ENCODE peak calls at places on chromosomes 12 and 14, in ten cellular contexts. One of them, this sample, is unnamed.
A peak's percentile ranks its signal among the peaks of the same experiment; 100 is the strongest.

GRCh38 chr12:54337854-54338650 is 13.1 kb downstream of the COPZ1 start:
- DNase-seq in CD8-positive, alpha-beta memory T cell: no peak
- DNase-seq in mammary epithelial cell: no peak
- DNase-seq in mesenchymal stem cell: peak; percentile 73
- DNase-seq in GM23338: no peak
- DNase-seq in breast epithelium: no peak
- DNase-seq in mucosa of descending colon: no peak
- DNase-seq in PC-3: no peak
- DNase-seq in IMR-90: peak; percentile 63
- DNase-seq in aorta: peak; percentile 75
- DNase-seq in this sample: no peak

GRCh38 chr14:97065305-97066067 is 268.3 kb downstream of the VRK1 start:
- DNase-seq in CD8-positive, alpha-beta memory T cell: no peak
- DNase-seq in mammary epithelial cell: peak; percentile 12
- DNase-seq in mesenchymal stem cell: no peak
- DNase-seq in GM23338: no peak
- DNase-seq in breast epithelium: no peak
- DNase-seq in mucosa of descending colon: no peak
- DNase-seq in PC-3: peak; percentile 83
- DNase-seq in IMR-90: no peak
- DNase-seq in aorta: no peak
- DNase-seq in this sample: no peak

GRCh38 chr12:28568083-28568482 is 377.8 kb downstream of the CCDC91 start:
- DNase-seq in CD8-positive, alpha-beta memory T cell: no peak
- DNase-seq in mammary epithelial cell: peak; percentile 81
- DNase-seq in mesenchymal stem cell: peak; percentile 87
- DNase-seq in GM23338: no peak
- DNase-seq in breast epithelium: no peak
- DNase-seq in mucosa of descending colon: no peak
- DNase-seq in PC-3: peak; percentile 73
- DNase-seq in IMR-90: peak; percentile 95
- DNase-seq in aorta: peak; percentile 50
- DNase-seq in this sample: no peak

GRCh38 chr12:51351913-51352532 is 5.5 kb upstream of the CELA1 start:
- DNase-seq in CD8-positive, alpha-beta memory T cell: no peak
- DNase-seq in mammary epithelial cell: peak; percentile 31
- DNase-seq in mesenchymal stem cell: peak; percentile 55
- DNase-seq in GM23338: peak; percentile 94
- DNase-seq in breast epithelium: no peak
- DNase-seq in mucosa of descending colon: no peak
- DNase-seq in PC-3: peak; percentile 53
- DNase-seq in IMR-90: peak; percentile 66
- DNase-seq in aorta: no peak
- DNase-seq in this sample: no peak

GRCh38 chr14:34231626-34232025 is 230.4 kb downstream of the SPTSSA start:
- DNase-seq in CD8-positive, alpha-beta memory T cell: no peak
- DNase-seq in mammary epithelial cell: no peak
- DNase-seq in mesenchymal stem cell: no peak
- DNase-seq in GM23338: no peak
- DNase-seq in breast epithelium: no peak
- DNase-seq in mucosa of descending colon: peak; percentile 55
- DNase-seq in PC-3: no peak
- DNase-seq in IMR-90: no peak
- DNase-seq in aorta: no peak
- DNase-seq in this sample: no peak

GRCh38 chr12:72271401-72271740 is 799 bp upstream of the TRHDE start:
- DNase-seq in CD8-positive, alpha-beta memory T cell: no peak
- DNase-seq in mammary epithelial cell: no peak
- DNase-seq in mesenchymal stem cell: peak; percentile 74
- DNase-seq in GM23338: peak; percentile 83
- DNase-seq in breast epithelium: no peak
- DNase-seq in mucosa of descending colon: no peak
- DNase-seq in PC-3: no peak
- DNase-seq in IMR-90: peak; percentile 63
- DNase-seq in aorta: peak; percentile 39
- DNase-seq in this sample: no peak

GRCh38 chr14:76872796-76873432 is 46.7 kb downstream of the LRRC74A start:
- DNase-seq in CD8-positive, alpha-beta memory T cell: peak; percentile 49
- DNase-seq in mammary epithelial cell: peak; percentile 11
- DNase-seq in mesenchymal stem cell: peak; percentile 50
- DNase-seq in GM23338: peak; percentile 75
- DNase-seq in breast epithelium: peak; percentile 72
- DNase-seq in mucosa of descending colon: peak; percentile 65
- DNase-seq in PC-3: peak; percentile 71
- DNase-seq in IMR-90: peak; percentile 35
- DNase-seq in aorta: peak; percentile 64
- DNase-seq in this sample: peak; percentile 72

GRCh38 chr12:104741072-104741471 is 217.0 kb downstream of the SLC41A2 start:
- DNase-seq in CD8-positive, alpha-beta memory T cell: no peak
- DNase-seq in mammary epithelial cell: no peak
- DNase-seq in mesenchymal stem cell: no peak
- DNase-seq in GM23338: no peak
- DNase-seq in breast epithelium: no peak
- DNase-seq in mucosa of descending colon: no peak
- DNase-seq in PC-3: no peak
- DNase-seq in IMR-90: no peak
- DNase-seq in aorta: no peak
- DNase-seq in this sample: no peak

GRCh38 chr14:31700282-31701074 is 139.3 kb downstream of the NUBPL start:
- DNase-seq in CD8-positive, alpha-beta memory T cell: no peak
- DNase-seq in mammary epithelial cell: no peak
- DNase-seq in mesenchymal stem cell: no peak
- DNase-seq in GM23338: no peak
- DNase-seq in breast epithelium: no peak
- DNase-seq in mucosa of descending colon: no peak
- DNase-seq in PC-3: no peak
- DNase-seq in IMR-90: no peak
- DNase-seq in aorta: no peak
- DNase-seq in this sample: no peak

GRCh38 chr14:102508774-102509743 is 517 bp downstream of the ANKRD9 start:
- DNase-seq in CD8-positive, alpha-beta memory T cell: no peak
- DNase-seq in mammary epithelial cell: no peak
- DNase-seq in mesenchymal stem cell: peak; percentile 67
- DNase-seq in GM23338: peak; percentile 42
- DNase-seq in breast epithelium: no peak
- DNase-seq in mucosa of descending colon: peak; percentile 83
- DNase-seq in PC-3: peak; percentile 32
- DNase-seq in IMR-90: peak; percentile 41
- DNase-seq in aorta: peak; percentile 75
- DNase-seq in this sample: peak; percentile 82

GRCh38 chr12:65948320-65949008 is 124.2 kb downstream of the HMGA2 start:
- DNase-seq in CD8-positive, alpha-beta memory T cell: no peak
- DNase-seq in mammary epithelial cell: peak; percentile 94
- DNase-seq in mesenchymal stem cell: peak; percentile 81
- DNase-seq in GM23338: no peak
- DNase-seq in breast epithelium: peak; percentile 60
- DNase-seq in mucosa of descending colon: peak; percentile 34
- DNase-seq in PC-3: peak; percentile 98
- DNase-seq in IMR-90: peak; percentile 96
- DNase-seq in aorta: peak; percentile 64
- DNase-seq in this sample: peak; percentile 65

GRCh38 chr14:58747181-58747580 is 109.4 kb downstream of the DACT1 start:
- DNase-seq in CD8-positive, alpha-beta memory T cell: no peak
- DNase-seq in mammary epithelial cell: peak; percentile 89
- DNase-seq in mesenchymal stem cell: peak; percentile 97
- DNase-seq in GM23338: no peak
- DNase-seq in breast epithelium: no peak
- DNase-seq in mucosa of descending colon: no peak
- DNase-seq in PC-3: peak; percentile 100
- DNase-seq in IMR-90: peak; percentile 86
- DNase-seq in aorta: peak; percentile 84
- DNase-seq in this sample: peak; percentile 13

GRCh38 chr12:123741937-123742572 is 20.0 kb upstream of the DNAH10 start:
- DNase-seq in CD8-positive, alpha-beta memory T cell: no peak
- DNase-seq in mammary epithelial cell: no peak
- DNase-seq in mesenchymal stem cell: no peak
- DNase-seq in GM23338: no peak
- DNase-seq in breast epithelium: no peak
- DNase-seq in mucosa of descending colon: no peak
- DNase-seq in PC-3: no peak
- DNase-seq in IMR-90: no peak
- DNase-seq in aorta: no peak
- DNase-seq in this sample: no peak

GRCh38 chr12:76201758-76202157 is 117.3 kb upstream of the NAP1L1 start:
- DNase-seq in CD8-positive, alpha-beta memory T cell: no peak
- DNase-seq in mammary epithelial cell: no peak
- DNase-seq in mesenchymal stem cell: peak; percentile 25
- DNase-seq in GM23338: no peak
- DNase-seq in breast epithelium: no peak
- DNase-seq in mucosa of descending colon: no peak
- DNase-seq in PC-3: no peak
- DNase-seq in IMR-90: peak; percentile 12
- DNase-seq in aorta: no peak
- DNase-seq in this sample: no peak

GRCh38 chr14:68888883-68889282 is 90.2 kb downstream of the ACTN1 start:
- DNase-seq in CD8-positive, alpha-beta memory T cell: no peak
- DNase-seq in mammary epithelial cell: no peak
- DNase-seq in mesenchymal stem cell: no peak
- DNase-seq in GM23338: no peak
- DNase-seq in breast epithelium: peak; percentile 40
- DNase-seq in mucosa of descending colon: no peak
- DNase-seq in PC-3: no peak
- DNase-seq in IMR-90: no peak
- DNase-seq in aorta: no peak
- DNase-seq in this sample: no peak

GRCh38 chr14:33808187-33808586 is 142.7 kb downstream of the EGLN3 start:
- DNase-seq in CD8-positive, alpha-beta memory T cell: no peak
- DNase-seq in mammary epithelial cell: no peak
- DNase-seq in mesenchymal stem cell: no peak
- DNase-seq in GM23338: no peak
- DNase-seq in breast epithelium: no peak
- DNase-seq in mucosa of descending colon: no peak
- DNase-seq in PC-3: no peak
- DNase-seq in IMR-90: no peak
- DNase-seq in aorta: no peak
- DNase-seq in this sample: no peak

GRCh38 chr12:112325648-112326207 is 56.5 kb downstream of the HECTD4 start:
- DNase-seq in CD8-positive, alpha-beta memory T cell: no peak
- DNase-seq in mammary epithelial cell: no peak
- DNase-seq in mesenchymal stem cell: no peak
- DNase-seq in GM23338: no peak
- DNase-seq in breast epithelium: no peak
- DNase-seq in mucosa of descending colon: no peak
- DNase-seq in PC-3: no peak
- DNase-seq in IMR-90: no peak
- DNase-seq in aorta: no peak
- DNase-seq in this sample: no peak

DNA sequence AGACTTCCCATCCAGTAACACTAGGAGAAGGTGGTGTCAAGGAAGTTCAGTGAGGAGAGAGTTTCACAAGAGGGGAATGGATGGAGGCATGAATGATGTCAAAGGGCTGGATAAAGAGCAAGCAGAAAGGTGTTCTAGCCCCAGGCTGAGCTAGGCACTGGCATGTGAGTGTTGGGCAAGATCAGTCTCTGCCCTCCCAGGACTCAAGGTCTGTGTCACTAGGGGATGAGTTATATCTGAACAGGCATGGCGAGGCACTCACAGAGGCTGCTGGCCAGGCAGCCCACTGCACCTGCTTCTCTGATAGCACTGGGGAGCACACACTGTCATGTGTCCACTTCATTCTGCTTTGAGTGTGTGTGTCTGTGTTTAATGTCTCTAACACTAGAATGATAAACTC is 903.8 kb downstream of the BCL11B start:
- DNase-seq in CD8-positive, alpha-beta memory T cell: no peak
- DNase-seq in mammary epithelial cell: peak; percentile 20
- DNase-seq in mesenchymal stem cell: no peak
- DNase-seq in GM23338: no peak
- DNase-seq in breast epithelium: no peak
- DNase-seq in mucosa of descending colon: no peak
- DNase-seq in PC-3: no peak
- DNase-seq in IMR-90: no peak
- DNase-seq in aorta: no peak
- DNase-seq in this sample: no peak
- H3K4me1 ChIP-seq in CD8-positive, alpha-beta memory T cell: peaks cover 7% of the 10 kb centered on the region
- H3K4me1 ChIP-seq in mammary epithelial cell: peaks cover 10% of the 10 kb centered on the region
- H3K4me1 ChIP-seq in mesenchymal stem cell: no peaks in the 10 kb centered on the region
- H3K4me1 ChIP-seq in GM23338: no peaks in the 10 kb centered on the region
- H3K4me1 ChIP-seq in breast epithelium: no peaks in the 10 kb centered on the region
- H3K4me1 ChIP-seq in mucosa of descending colon: no peaks in the 10 kb centered on the region
- H3K4me1 ChIP-seq in PC-3: no peaks in the 10 kb centered on the region
- H3K4me1 ChIP-seq in IMR-90: no peaks in the 10 kb centered on the region
- H3K4me1 ChIP-seq in aorta: no peaks in the 10 kb centered on the region
- H3K4me1 ChIP-seq in this sample: no peaks in the 10 kb centered on the region

GRCh38 chr12:57803317-57803893 is 15.1 kb downstream of the AVIL start:
- DNase-seq in CD8-positive, alpha-beta memory T cell: no peak
- DNase-seq in mammary epithelial cell: peak; percentile 42
- DNase-seq in mesenchymal stem cell: peak; percentile 64
- DNase-seq in GM23338: peak; percentile 85
- DNase-seq in breast epithelium: no peak
- DNase-seq in mucosa of descending colon: peak; percentile 65
- DNase-seq in PC-3: peak; percentile 60
- DNase-seq in IMR-90: peak; percentile 42
- DNase-seq in aorta: peak; percentile 65
- DNase-seq in this sample: peak; percentile 37
- H3K36me3 ChIP-seq in CD8-positive, alpha-beta memory T cell: peaks cover 14% of the 10 kb centered on the region
- H3K36me3 ChIP-seq in mammary epithelial cell: no peaks in the 10 kb centered on the region
- H3K36me3 ChIP-seq in mesenchymal stem cell: peaks cover 29% of the 10 kb centered on the region
- H3K36me3 ChIP-seq in GM23338: no peaks in the 10 kb centered on the region
- H3K36me3 ChIP-seq in breast epithelium: no peaks in the 10 kb centered on the region
- H3K36me3 ChIP-seq in mucosa of descending colon: no peaks in the 10 kb centered on the region
- H3K36me3 ChIP-seq in PC-3: no peaks in the 10 kb centered on the region
- H3K36me3 ChIP-seq in IMR-90: peaks cover 48% of the 10 kb centered on the region
- H3K36me3 ChIP-seq in aorta: peaks cover 2% of the 10 kb centered on the region
- H3K36me3 ChIP-seq in this sample: no peaks in the 10 kb centered on the region

DNA sequence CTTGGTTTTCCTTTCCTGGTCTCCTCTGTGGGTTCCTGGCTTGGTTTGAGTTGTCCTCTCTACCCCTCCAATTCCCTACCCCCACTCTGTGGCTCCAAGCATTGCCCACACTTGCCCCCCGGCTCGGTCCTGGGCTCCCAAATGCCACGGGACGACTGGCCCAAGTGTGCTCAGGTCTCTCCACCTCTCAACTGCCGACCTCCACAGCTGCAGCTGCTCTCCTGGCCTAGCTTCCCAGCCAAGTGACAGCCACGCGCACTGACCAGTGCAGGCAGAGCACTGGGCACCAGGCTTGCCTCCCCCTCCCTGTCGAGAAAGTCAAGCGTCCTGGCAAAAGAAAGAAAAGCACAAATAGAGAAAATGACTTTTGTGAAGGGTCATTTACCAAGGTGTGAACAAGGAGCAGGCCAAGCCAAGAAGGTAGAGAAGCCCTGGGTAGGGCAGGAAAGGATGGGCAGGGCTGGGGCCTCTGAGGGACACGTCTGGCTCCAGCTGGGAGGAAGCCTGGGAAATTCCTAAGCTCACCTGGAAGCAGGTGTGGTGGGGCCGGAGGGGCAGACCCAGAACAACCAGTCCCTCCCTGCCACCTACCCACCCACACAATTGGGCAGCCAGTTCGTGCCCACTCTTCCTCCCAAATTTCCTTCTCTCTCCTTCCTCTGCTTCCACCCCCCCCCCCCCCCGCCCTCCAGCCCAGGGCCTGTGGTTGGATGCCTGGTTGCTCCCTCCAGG is 1.8 kb upstream of the CEP170B start:
- DNase-seq in CD8-positive, alpha-beta memory T cell: no peak
- DNase-seq in mammary epithelial cell: peak; percentile 22
- DNase-seq in mesenchymal stem cell: no peak
- DNase-seq in GM23338: no peak
- DNase-seq in breast epithelium: no peak
- DNase-seq in mucosa of descending colon: peak; percentile 37
- DNase-seq in PC-3: no peak
- DNase-seq in IMR-90: no peak
- DNase-seq in aorta: no peak
- DNase-seq in this sample: peak; percentile 53
- H3K4me3 ChIP-seq in CD8-positive, alpha-beta memory T cell: no peak overlapping the region
- H3K4me3 ChIP-seq in mammary epithelial cell: peak overlapping the region; percentile 91
- H3K4me3 ChIP-seq in mesenchymal stem cell: no peak overlapping the region
- H3K4me3 ChIP-seq in GM23338: peak overlapping the region; percentile 90
- H3K4me3 ChIP-seq in breast epithelium: peak overlapping the region; percentile 75
- H3K4me3 ChIP-seq in mucosa of descending colon: peak overlapping the region; percentile 31
- H3K4me3 ChIP-seq in PC-3: peak overlapping the region; percentile 83
- H3K4me3 ChIP-seq in IMR-90: no peak overlapping the region
- H3K4me3 ChIP-seq in aorta: no peak overlapping the region
- H3K4me3 ChIP-seq in this sample: peak overlapping the region; percentile 77

GRCh38 chr12:47862157-47862556 is 42.5 kb upstream of the HDAC7 start:
- DNase-seq in CD8-positive, alpha-beta memory T cell: no peak
- DNase-seq in mammary epithelial cell: no peak
- DNase-seq in mesenchymal stem cell: no peak
- DNase-seq in GM23338: no peak
- DNase-seq in breast epithelium: no peak
- DNase-seq in mucosa of descending colon: no peak
- DNase-seq in PC-3: no peak
- DNase-seq in IMR-90: no peak
- DNase-seq in aorta: no peak
- DNase-seq in this sample: no peak
- H3K4me1 ChIP-seq in CD8-positive, alpha-beta memory T cell: no peaks in the 10 kb centered on the region
- H3K4me1 ChIP-seq in mammary epithelial cell: peaks cover 53% of the 10 kb centered on the region
- H3K4me1 ChIP-seq in mesenchymal stem cell: no peaks in the 10 kb centered on the region
- H3K4me1 ChIP-seq in GM23338: no peaks in the 10 kb centered on the region
- H3K4me1 ChIP-seq in breast epithelium: no peaks in the 10 kb centered on the region
- H3K4me1 ChIP-seq in mucosa of descending colon: no peaks in the 10 kb centered on the region
- H3K4me1 ChIP-seq in PC-3: peaks cover 7% of the 10 kb centered on the region
- H3K4me1 ChIP-seq in IMR-90: no peaks in the 10 kb centered on the region
- H3K4me1 ChIP-seq in aorta: no peaks in the 10 kb centered on the region
- H3K4me1 ChIP-seq in this sample: no peaks in the 10 kb centered on the region

This sample was measured in pancreas.